ENCODE peak calls at places on chromosomes 7 and 10, in six cellular contexts. N, W, U, K, V and H are unnamed samples.

GRCh38 chr10:94103902-94104301 is 110.2 kb downstream of the PLCE1 start:
- DNase-seq in W (no peak), N (no peak), V (no peak), K (no peak), U (peak; percentile 75), H (no peak)

GRCh38 chr7:12706900-12707536 is 19.6 kb downstream of the ARL4A start:
- DNase-seq in W (no peak), V (no peak), K (no peak), U (no peak), N (no peak), H (no peak)

GRCh38 chr7:39937366-39938153 is 12.5 kb upstream of the CDK13 start:
- DNase-seq in W (no peak), U (no peak), K (no peak), V (no peak), N (no peak), H (no peak)

GRCh38 chr10:10294801-10295515 is 722.7 kb upstream of the CELF2 start:
- DNase-seq in K (no peak), W (no peak), N (no peak), V (no peak), U (no peak), H (no peak)

GRCh38 chr10:69123306-69123746 is 652 bp upstream of the VPS26A start:
- DNase-seq in V (no peak), N (no peak), U (peak; percentile 24), W (no peak), K (no peak), H (no peak)

GRCh38 chr10:75208177-75208576 is 2.4 kb upstream of the VDAC2 start:
- DNase-seq in U (no peak), N (no peak), W (no peak), V (no peak), K (peak; percentile 60), H (no peak)

GRCh38 chr10:58010076-58010475 is 257.6 kb downstream of the IPMK start:
- DNase-seq in K (no peak), U (no peak), N (no peak), W (no peak), V (no peak), H (no peak)

GRCh38 chr7:55965805-55966421 is 1.5 kb downstream of the NIPSNAP2 start:
- DNase-seq in K (no peak), W (no peak), N (no peak), V (no peak), U (no peak), H (no peak)

GRCh38 chr7:83731154-83731553 is 82.2 kb upstream of the SEMA3E start:
- DNase-seq in U (no peak), V (no peak), W (no peak), N (no peak), K (no peak), H (no peak)

GRCh38 chr7:29336851-29337627 is 142.5 kb downstream of the CHN2 start:
- DNase-seq in W (no peak), U (no peak), K (no peak), V (no peak), N (no peak), H (no peak)

GRCh38 chr10:4939224-4940072 is 23.8 kb upstream of the AKR1C1 start:
- DNase-seq in W (no peak), V (no peak), U (no peak), N (no peak), K (no peak), H (no peak)

GRCh38 chr10:82267014-82267413 is 392.0 kb downstream of the NRG3 start:
- DNase-seq in K (no peak), N (no peak), V (no peak), W (no peak), U (no peak), H (no peak)

GRCh38 chr7:92723205-92723604 is 113.2 kb downstream of the CDK6 start:
- DNase-seq in V (no peak), K (no peak), W (no peak), N (no peak), U (no peak), H (no peak)

GRCh38 chr10:29534590-29534989 is 100.2 kb downstream of the SVIL start:
- DNase-seq in U (no peak), V (no peak), W (no peak), K (no peak), N (no peak), H (no peak)

GRCh38 chr10:29533046-29533445 is 101.7 kb downstream of the SVIL start:
- DNase-seq in W (no peak), N (no peak), U (no peak), V (no peak), K (no peak), H (no peak)

GRCh38 chr10:29535012-29535777 is 99.6 kb downstream of the SVIL start:
- DNase-seq in U (peak; percentile 64), N (peak; percentile 79), W (peak; percentile 75), V (no peak), K (peak; percentile 81), H (peak; percentile 89)

GRCh38 chr10:29532256-29532878 is 102.4 kb downstream of the SVIL start:
- DNase-seq in K (no peak), N (no peak), W (no peak), V (no peak), U (no peak), H (no peak)

GRCh38 chr10:29533696-29534285 is 101.0 kb downstream of the SVIL start:
- DNase-seq in K (no peak), V (no peak), U (no peak), N (no peak), W (no peak), H (no peak)
- TF ChIP-seq CTCF in K (no peak), V (no peak), U (no peak), N (peak; percentile 20), W (no peak), H (peak; percentile 9)

GRCh38 chr10:35503548-35503947 is 101.6 kb upstream of the GJD4 start:
- DNase-seq in U (no peak), K (no peak), W (no peak), N (no peak), V (no peak), H (no peak)

GRCh38 chr10:35498693-35499092 is 106.4 kb upstream of the GJD4 start:
- DNase-seq in K (no peak), V (peak; percentile 53), W (no peak), N (no peak), U (no peak), H (no peak)

GRCh38 chr10:35504132-35504531 is 101.0 kb upstream of the GJD4 start:
- DNase-seq in V (no peak), U (no peak), W (no peak), N (no peak), K (no peak), H (no peak)

GRCh38 chr10:35502697-35503096 is 102.4 kb upstream of the GJD4 start:
- DNase-seq in U (no peak), K (no peak), W (no peak), V (no peak), N (no peak), H (no peak)

DNA sequence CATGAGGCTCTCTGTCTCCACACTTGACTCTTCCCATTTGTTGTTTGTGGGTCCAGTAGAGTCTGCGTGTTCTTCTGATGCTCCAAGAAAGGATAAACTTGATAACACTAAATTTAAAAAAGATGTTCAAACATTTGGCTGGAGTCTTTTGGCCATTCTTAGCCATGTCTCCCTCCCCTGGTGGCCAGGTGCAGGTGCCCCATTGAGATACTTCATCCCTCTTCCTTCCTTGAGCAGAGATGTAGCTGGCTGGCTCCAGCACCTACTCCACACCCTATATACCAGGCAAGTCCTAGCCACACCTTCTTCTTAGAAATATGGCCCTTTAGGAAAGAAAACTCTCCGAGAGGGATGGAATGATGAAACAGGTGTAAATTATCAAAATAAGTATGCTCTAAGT is 103.2 kb upstream of the GJD4 start:
- DNase-seq in V (no peak), K (no peak), W (no peak), N (no peak), U (no peak), H (no peak)
- TF ChIP-seq CTCF in V (no peak), K (no peak), W (peak; percentile 46), N (peak; percentile 53), U (peak; percentile 29), H (no peak)

GRCh38 chr7:11127112-11127785 is 153.6 kb downstream of the PHF14 start:
- DNase-seq in W (no peak), U (no peak), K (no peak), V (no peak), N (no peak), H (no peak)

GRCh38 chr7:11128500-11128899 is 154.8 kb downstream of the PHF14 start:
- DNase-seq in V (no peak), N (no peak), U (no peak), K (no peak), W (no peak), H (no peak)

GRCh38 chr7:11130601-11131000 is 156.9 kb downstream of the PHF14 start:
- DNase-seq in V (no peak), K (no peak), U (no peak), W (no peak), N (no peak), H (no peak)

GRCh38 chr7:11127988-11128387 is 154.3 kb downstream of the PHF14 start:
- DNase-seq in N (no peak), K (no peak), U (no peak), V (no peak), W (no peak), H (no peak)

GRCh38 chr7:11130012-11130411 is 156.3 kb downstream of the PHF14 start:
- DNase-seq in N (no peak), U (peak; percentile 66), W (no peak), K (no peak), V (no peak), H (no peak)
- TF ChIP-seq CTCF in N (no peak), U (no peak), W (no peak), K (no peak), V (no peak), H (no peak)

GRCh38 chr7:122887848-122888247 is 1.6 kb upstream of the CADPS2 start:
- DNase-seq in V (no peak), K (no peak), W (no peak), N (no peak), U (no peak), H (no peak)

GRCh38 chr7:122887198-122887597 is 938 bp upstream of the CADPS2 start:
- DNase-seq in U (no peak), N (peak; percentile 66), V (no peak), K (peak; percentile 78), W (peak; percentile 51), H (peak; percentile 49)

GRCh38 chr7:122884186-122884585 is 2.1 kb downstream of the CADPS2 start:
- DNase-seq in U (no peak), K (no peak), N (no peak), W (no peak), V (no peak), H (no peak)

GRCh38 chr7:122885583-122886356 is 490 bp downstream of the CADPS2 start:
- DNase-seq in K (peak; percentile 67), W (no peak), U (no peak), V (peak; percentile 32), N (peak; percentile 50), H (no peak)

DNA sequence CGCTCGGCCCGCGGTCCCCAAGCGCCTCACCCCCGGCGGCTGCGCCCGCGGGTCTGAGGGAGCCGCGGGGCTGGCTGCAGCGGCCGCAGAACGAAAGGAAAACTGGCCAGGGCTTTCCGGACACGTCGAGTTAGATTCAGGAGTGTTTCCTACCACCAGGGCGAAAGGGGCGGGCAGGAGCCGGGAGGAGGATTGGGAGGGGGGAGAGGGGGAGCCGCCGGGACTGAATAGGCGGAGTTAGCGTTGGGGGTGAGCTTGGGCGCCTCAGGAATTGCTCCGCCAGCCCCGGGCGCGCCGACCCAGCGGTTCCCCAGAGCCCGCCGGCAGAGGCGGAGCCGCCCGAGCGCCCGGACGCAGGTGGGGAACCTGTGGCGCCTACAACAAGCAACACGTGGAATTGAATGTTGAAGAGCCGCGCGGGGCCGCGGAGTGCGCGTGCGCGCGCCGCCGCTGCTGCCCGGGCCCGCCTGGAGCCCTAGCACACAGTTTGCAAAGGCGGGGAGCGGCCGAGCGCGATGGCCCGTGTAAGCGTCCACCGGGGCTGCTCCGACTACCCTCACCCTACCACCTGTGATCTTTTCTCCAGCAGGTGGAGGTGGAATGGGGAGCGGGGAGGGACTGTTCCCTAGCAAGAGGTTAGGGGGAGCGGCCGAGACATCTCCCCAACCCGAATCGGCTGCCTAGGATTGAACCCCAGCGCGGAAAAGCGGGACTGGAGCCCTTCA is at the start of gene CADPS2:
- DNase-seq in U (peak; percentile 2), K (peak; percentile 93), W (peak; percentile 45), N (peak; percentile 83), V (peak; percentile 52), H (peak; percentile 42)
- TF ChIP-seq CTCF in U (peak; percentile 18), K (peak; percentile 36), W (peak; percentile 26), N (no peak), V (no peak), H (no peak)